ENCODE peak calls at places on chromosomes 3 and 15, in five cellular contexts. One of them, this sample, is unnamed.

GRCh38 chr15:61315471-61315870 is 86.4 kb upstream of the RORA start:
- DNase-seq in PC-9: no peak
- DNase-seq in CD4-positive, alpha-beta T cell: no peak
- DNase-seq in A549: no peak
- DNase-seq in psoas muscle: no peak
- DNase-seq in this sample: no peak

GRCh38 chr15:22811640-22812039 is 25.2 kb downstream of the NIPA1 start:
- DNase-seq in PC-9: no peak
- DNase-seq in CD4-positive, alpha-beta T cell: no peak
- DNase-seq in A549: peak; percentile 44
- DNase-seq in psoas muscle: no peak
- DNase-seq in this sample: peak; percentile 23

GRCh38 chr15:91966181-91966552 is 112.7 kb downstream of the SLCO3A1 start:
- DNase-seq in PC-9: no peak
- DNase-seq in CD4-positive, alpha-beta T cell: no peak
- DNase-seq in A549: no peak
- DNase-seq in psoas muscle: no peak
- DNase-seq in this sample: no peak

GRCh38 chr15:52318729-52319500 is 23.3 kb upstream of the MYO5C start:
- DNase-seq in PC-9: peak; percentile 23
- DNase-seq in CD4-positive, alpha-beta T cell: no peak
- DNase-seq in A549: no peak
- DNase-seq in psoas muscle: no peak
- DNase-seq in this sample: no peak

GRCh38 chr15:56886878-56887781 is 31.3 kb upstream of the TCF12 start:
- DNase-seq in PC-9: peak; percentile 92
- DNase-seq in CD4-positive, alpha-beta T cell: peak; percentile 65
- DNase-seq in A549: peak; percentile 89
- DNase-seq in psoas muscle: peak; percentile 98
- DNase-seq in this sample: peak; percentile 99

GRCh38 chr3:100033814-100034490 is 80.3 kb downstream of the FILIP1L start:
- DNase-seq in PC-9: no peak
- DNase-seq in CD4-positive, alpha-beta T cell: no peak
- DNase-seq in A549: no peak
- DNase-seq in psoas muscle: no peak
- DNase-seq in this sample: peak; percentile 76

GRCh38 chr3:74532446-74532845 is 82.0 kb downstream of the CNTN3 start:
- DNase-seq in PC-9: no peak
- DNase-seq in CD4-positive, alpha-beta T cell: no peak
- DNase-seq in A549: no peak
- DNase-seq in psoas muscle: no peak
- DNase-seq in this sample: peak; percentile 0

GRCh38 chr15:48866141-48866563 is 11.8 kb upstream of the EID1 start:
- DNase-seq in PC-9: no peak
- DNase-seq in CD4-positive, alpha-beta T cell: no peak
- DNase-seq in A549: no peak
- DNase-seq in psoas muscle: no peak
- DNase-seq in this sample: peak; percentile 55

GRCh38 chr15:68385240-68385561 is 46.8 kb downstream of the ITGA11 start:
- DNase-seq in PC-9: no peak
- DNase-seq in CD4-positive, alpha-beta T cell: no peak
- DNase-seq in A549: no peak
- DNase-seq in psoas muscle: no peak
- DNase-seq in this sample: no peak

GRCh38 chr3:67601919-67602608 is 52.3 kb downstream of the SUCLG2 start:
- DNase-seq in PC-9: no peak
- DNase-seq in CD4-positive, alpha-beta T cell: no peak
- DNase-seq in A549: no peak
- DNase-seq in psoas muscle: no peak
- DNase-seq in this sample: no peak

GRCh38 chr15:39885099-39885777 is 34.8 kb downstream of the GPR176 start:
- DNase-seq in PC-9: no peak
- DNase-seq in CD4-positive, alpha-beta T cell: no peak
- DNase-seq in A549: no peak
- DNase-seq in psoas muscle: no peak
- DNase-seq in this sample: peak; percentile 50

GRCh38 chr15:64232400-64232799 is 69.6 kb upstream of the PPIB start:
- DNase-seq in PC-9: no peak
- DNase-seq in CD4-positive, alpha-beta T cell: no peak
- DNase-seq in A549: peak; percentile 46
- DNase-seq in psoas muscle: no peak
- DNase-seq in this sample: peak; percentile 83

GRCh38 chr3:169120928-169121327 is 542.6 kb downstream of the MECOM start:
- DNase-seq in PC-9: no peak
- DNase-seq in CD4-positive, alpha-beta T cell: no peak
- DNase-seq in A549: no peak
- DNase-seq in psoas muscle: no peak
- DNase-seq in this sample: no peak

GRCh38 chr15:51907136-51907862 is 64.3 kb downstream of the LEO1 start:
- DNase-seq in PC-9: peak; percentile 83
- DNase-seq in CD4-positive, alpha-beta T cell: no peak
- DNase-seq in A549: peak; percentile 39
- DNase-seq in psoas muscle: no peak
- DNase-seq in this sample: peak; percentile 3

GRCh38 chr15:76341366-76342045 is 4.9 kb downstream of the ISL2 start:
- DNase-seq in PC-9: no peak
- DNase-seq in CD4-positive, alpha-beta T cell: no peak
- DNase-seq in A549: no peak
- DNase-seq in psoas muscle: no peak
- DNase-seq in this sample: peak; percentile 16

GRCh38 chr3:65483475-65483874 is 555.2 kb downstream of the MAGI1 start:
- DNase-seq in PC-9: peak; percentile 33
- DNase-seq in CD4-positive, alpha-beta T cell: no peak
- DNase-seq in A549: no peak
- DNase-seq in psoas muscle: peak; percentile 68
- DNase-seq in this sample: no peak

GRCh38 chr15:66189291-66189690 is 64.3 kb downstream of the MEGF11 start:
- DNase-seq in PC-9: no peak
- DNase-seq in CD4-positive, alpha-beta T cell: no peak
- DNase-seq in A549: no peak
- DNase-seq in psoas muscle: no peak
- DNase-seq in this sample: no peak

GRCh38 chr3:7307410-7307809 is 446.5 kb downstream of the GRM7 start:
- DNase-seq in PC-9: no peak
- DNase-seq in CD4-positive, alpha-beta T cell: no peak
- DNase-seq in A549: no peak
- DNase-seq in psoas muscle: no peak
- DNase-seq in this sample: no peak

GRCh38 chr3:7305561-7305960 is 444.6 kb downstream of the GRM7 start:
- DNase-seq in PC-9: no peak
- DNase-seq in CD4-positive, alpha-beta T cell: no peak
- DNase-seq in A549: no peak
- DNase-seq in psoas muscle: no peak
- DNase-seq in this sample: no peak

GRCh38 chr3:7309707-7310106 is 448.8 kb downstream of the GRM7 start:
- DNase-seq in PC-9: no peak
- DNase-seq in CD4-positive, alpha-beta T cell: no peak
- DNase-seq in A549: no peak
- DNase-seq in psoas muscle: peak; percentile 58
- DNase-seq in this sample: no peak

GRCh38 chr3:7306900-7307299 is 446.0 kb downstream of the GRM7 start:
- DNase-seq in PC-9: no peak
- DNase-seq in CD4-positive, alpha-beta T cell: no peak
- DNase-seq in A549: no peak
- DNase-seq in psoas muscle: no peak
- DNase-seq in this sample: no peak
- H3K9me3 ChIP-seq in PC-9: no peaks in the 10 kb centered on the region
- H3K9me3 ChIP-seq in CD4-positive, alpha-beta T cell: no peaks in the 10 kb centered on the region
- H3K9me3 ChIP-seq in A549: no peaks in the 10 kb centered on the region
- H3K9me3 ChIP-seq in psoas muscle: peaks cover 5% of the 10 kb centered on the region
- H3K9me3 ChIP-seq in this sample: no peaks in the 10 kb centered on the region

DNA sequence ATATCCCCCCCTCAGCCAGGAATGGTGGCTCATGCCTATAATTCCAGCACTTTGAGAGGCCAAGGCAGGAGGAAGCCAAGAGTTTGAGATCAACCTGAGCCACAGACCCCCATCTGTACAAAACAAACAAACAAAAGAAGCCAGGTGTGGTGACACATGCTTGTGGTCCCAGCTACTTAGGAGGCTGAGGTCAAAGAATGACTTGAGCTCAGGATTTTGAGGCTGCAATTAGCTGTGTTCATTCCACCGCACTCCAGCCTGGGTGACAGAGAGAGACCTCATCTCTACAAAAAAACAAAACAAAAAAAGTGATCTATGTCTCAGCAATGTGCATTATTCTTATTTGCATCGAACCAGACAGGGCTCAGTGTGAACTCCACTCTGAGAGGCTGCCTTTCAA is 800.8 kb downstream of the MCTP2 start:
- DNase-seq in PC-9: no peak
- DNase-seq in CD4-positive, alpha-beta T cell: no peak
- DNase-seq in A549: no peak
- DNase-seq in psoas muscle: no peak
- DNase-seq in this sample: no peak
- H3K9me3 ChIP-seq in PC-9: no peaks in the 10 kb centered on the region
- H3K9me3 ChIP-seq in CD4-positive, alpha-beta T cell: peaks cover 7% of the 10 kb centered on the region
- H3K9me3 ChIP-seq in A549: no peaks in the 10 kb centered on the region
- H3K9me3 ChIP-seq in psoas muscle: no peaks in the 10 kb centered on the region
- H3K9me3 ChIP-seq in this sample: peaks cover 2% of the 10 kb centered on the region

DNA sequence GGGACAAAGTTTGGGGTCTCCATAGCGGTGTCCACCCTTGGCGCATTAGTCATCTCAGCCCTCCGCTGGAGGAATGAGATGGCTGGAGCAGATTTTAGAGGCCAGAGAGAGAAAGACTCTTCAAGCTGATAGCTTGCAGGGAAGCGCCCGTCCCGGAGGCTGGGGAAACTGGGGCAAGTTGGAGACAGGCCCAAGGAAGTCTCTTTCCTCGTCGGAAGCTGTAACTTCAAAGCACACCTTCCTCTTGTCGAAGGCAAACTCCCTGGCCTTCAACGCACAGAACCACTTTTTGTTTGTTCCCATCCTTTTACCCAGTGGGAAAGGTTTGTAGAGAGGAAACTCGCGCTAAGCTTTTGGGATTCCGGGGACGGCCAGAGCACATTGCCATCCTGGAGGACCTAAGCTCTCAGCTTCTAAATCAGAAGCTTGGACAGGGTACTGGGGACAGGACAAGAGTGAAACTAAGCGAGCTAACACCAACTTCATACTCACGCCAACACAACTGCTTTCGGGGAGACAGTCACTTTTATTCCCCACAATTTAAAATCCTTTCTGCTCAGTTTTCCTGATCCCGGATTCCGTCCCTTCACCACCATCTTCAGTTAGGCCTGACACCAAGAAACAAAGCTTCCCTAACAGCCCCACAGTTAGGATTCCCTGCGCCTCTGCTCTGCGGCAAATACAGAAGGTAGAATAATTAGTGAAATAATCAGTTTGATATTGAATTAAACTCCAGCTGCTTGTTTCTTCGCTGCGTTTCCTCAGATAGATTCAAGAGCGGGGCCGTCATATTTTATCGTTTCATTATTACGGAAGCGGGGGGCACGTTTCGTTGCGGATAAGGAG is 1.1 kb upstream of the EOMES start:
- DNase-seq in PC-9: no peak
- DNase-seq in CD4-positive, alpha-beta T cell: no peak
- DNase-seq in A549: no peak
- DNase-seq in psoas muscle: no peak
- DNase-seq in this sample: peak; percentile 11
- H3K9me3 ChIP-seq in PC-9: no peaks in the 10 kb centered on the region
- H3K9me3 ChIP-seq in CD4-positive, alpha-beta T cell: no peaks in the 10 kb centered on the region
- H3K9me3 ChIP-seq in A549: no peaks in the 10 kb centered on the region
- H3K9me3 ChIP-seq in psoas muscle: no peaks in the 10 kb centered on the region
- H3K9me3 ChIP-seq in this sample: no peaks in the 10 kb centered on the region

DNA sequence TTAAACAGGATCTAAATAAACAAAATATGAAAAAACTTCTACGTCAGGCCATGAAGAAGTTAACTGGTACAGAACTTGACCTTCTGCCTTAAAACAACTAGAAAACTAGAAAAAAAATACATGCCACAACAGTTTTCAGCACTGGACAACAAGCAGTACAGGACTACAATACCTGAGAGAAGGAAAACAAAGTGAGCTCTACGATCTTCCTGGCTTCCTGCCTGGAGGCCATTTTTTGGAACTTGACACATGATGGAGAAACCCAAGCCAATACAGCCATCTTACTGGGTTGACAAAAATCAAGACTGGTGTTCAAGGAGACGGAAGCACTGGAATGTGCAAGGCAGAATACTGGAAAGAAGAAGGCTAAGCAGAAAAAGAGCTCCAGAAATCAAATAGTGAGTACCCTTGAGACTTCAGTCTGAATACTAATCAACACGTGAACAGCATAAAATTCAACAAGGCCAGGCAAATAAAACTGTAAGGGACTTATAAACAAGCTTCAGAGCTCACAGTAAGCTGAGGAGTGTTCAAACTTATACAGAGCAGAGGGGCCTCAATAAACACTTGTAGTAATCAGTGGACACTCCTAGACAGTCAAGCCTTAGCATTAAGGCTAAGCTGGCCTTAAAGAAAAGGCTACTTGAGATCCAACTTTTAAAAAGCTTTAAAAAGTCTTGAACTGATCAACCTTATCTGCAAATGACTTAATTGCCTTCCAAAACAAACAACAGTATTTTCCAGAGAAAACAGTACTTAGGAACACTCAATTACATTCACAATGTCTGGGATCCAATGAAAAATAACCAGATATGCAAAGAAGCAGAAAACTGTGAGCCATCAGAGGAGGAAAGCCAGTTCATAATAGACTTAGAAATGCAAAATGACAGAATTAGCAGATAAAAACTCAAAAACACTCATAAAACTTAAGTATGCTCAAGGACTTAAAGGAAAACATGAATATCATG is 63.2 kb downstream of the DLG1 start:
- DNase-seq in PC-9: no peak
- DNase-seq in CD4-positive, alpha-beta T cell: no peak
- DNase-seq in A549: no peak
- DNase-seq in psoas muscle: no peak
- DNase-seq in this sample: no peak
- H3K9me3 ChIP-seq in PC-9: peaks cover 8% of the 10 kb centered on the region
- H3K9me3 ChIP-seq in CD4-positive, alpha-beta T cell: no peaks in the 10 kb centered on the region
- H3K9me3 ChIP-seq in A549: peaks cover 6% of the 10 kb centered on the region
- H3K9me3 ChIP-seq in psoas muscle: no peaks in the 10 kb centered on the region
- H3K9me3 ChIP-seq in this sample: no peaks in the 10 kb centered on the region

This sample was measured in adipocyte.